ENCODE peak calls at places on chromosomes 12 and 14, in nine cellular contexts. K is stimulated activated CD4-positive, alpha-beta T cell treated with anti-CD3 and anti-CD28 coated beads, Interleukin-2, amount 100 ng/mL, for 48 hours; G is AG10803; S is activated CD4-positive, alpha-beta T cell treated with anti-CD3 and anti-CD28 coated beads, Interleukin-2, amount 50 U/mL, for 4 hours; P is posterior cingulate gyrus; V is left ventricle myocardium inferior; J is HAP-1; A is HEK293T; L is GM18507. I is an unnamed sample.

GRCh38 chr14:37150414-37150813 is 22.0 kb downstream of the SLC25A21 start:
- DNase-seq in K (no peak), G (peak; percentile 55), S (no peak), P (no peak), V (no peak), J (peak; percentile 28), A (peak; percentile 37), L (no peak), I (no peak)

GRCh38 chr14:78598046-78598652 is 428.0 kb downstream of the NRXN3 start:
- DNase-seq in K (peak; percentile 19), G (peak; percentile 49), S (peak; percentile 14), P (peak; percentile 57), V (peak; percentile 17), J (peak; percentile 52), A (peak; percentile 72), L (peak; percentile 32), I (peak; percentile 28)

GRCh38 chr14:65200454-65200853 is 98.1 kb upstream of the MAX start:
- DNase-seq in K (no peak), G (no peak), S (no peak), P (no peak), V (no peak), J (no peak), A (no peak), L (no peak), I (no peak)

GRCh38 chr14:101492716-101493115 is 68.6 kb upstream of the DIO3 start:
- DNase-seq in K (no peak), G (no peak), S (no peak), P (no peak), V (peak; percentile 12), J (no peak), A (no peak), L (no peak), I (no peak)

GRCh38 chr12:4148418-4149056 is 125.0 kb upstream of the CCND2 start:
- DNase-seq in K (no peak), G (no peak), S (peak; percentile 56), P (peak; percentile 38), V (peak; percentile 55), J (no peak), A (no peak), L (no peak), I (peak; percentile 58)

GRCh38 chr12:124506145-124506831 is 61.1 kb downstream of the NCOR2 start:
- DNase-seq in K (no peak), G (peak; percentile 80), S (no peak), P (no peak), V (peak; percentile 86), J (no peak), A (no peak), L (no peak), I (no peak)

GRCh38 chr14:103552011-103552797 is 10.3 kb downstream of the BAG5 start:
- DNase-seq in K (no peak), G (peak; percentile 86), S (no peak), P (no peak), V (peak; percentile 66), J (no peak), A (no peak), L (no peak), I (no peak)

GRCh38 chr14:100711117-100711462 is 15.6 kb upstream of the DLK1 start:
- DNase-seq in K (no peak), G (no peak), S (no peak), P (no peak), V (no peak), J (no peak), A (no peak), L (no peak), I (no peak)

GRCh38 chr14:101482066-101482465 is 79.2 kb upstream of the DIO3 start:
- DNase-seq in K (no peak), G (no peak), S (no peak), P (no peak), V (no peak), J (no peak), A (no peak), L (no peak), I (no peak)

GRCh38 chr12:38983117-38983571 is 77.8 kb upstream of the CPNE8 start:
- DNase-seq in K (no peak), G (peak; percentile 0), S (no peak), P (no peak), V (no peak), J (no peak), A (no peak), L (no peak), I (no peak)

GRCh38 chr14:77457115-77457521 is 283 bp downstream of the VIPAS39 start:
- DNase-seq in K (no peak), G (peak; percentile 29), S (no peak), P (no peak), V (no peak), J (no peak), A (no peak), L (no peak), I (no peak)

GRCh38 chr14:63881926-63882325 is 29.1 kb downstream of the SYNE2 start:
- DNase-seq in K (no peak), G (no peak), S (no peak), P (no peak), V (no peak), J (no peak), A (no peak), L (no peak), I (no peak)

GRCh38 chr12:24135158-24135850 is 185.8 kb upstream of the SOX5 start:
- DNase-seq in K (no peak), G (no peak), S (no peak), P (no peak), V (no peak), J (no peak), A (no peak), L (no peak), I (no peak)

GRCh38 chr14:84397621-84398020 is 1132.3 kb upstream of the FLRT2 start:
- DNase-seq in K (no peak), G (no peak), S (no peak), P (no peak), V (no peak), J (peak; percentile 92), A (no peak), L (no peak), I (no peak)

GRCh38 chr14:59321184-59321952 is 132.9 kb downstream of the DAAM1 start:
- DNase-seq in K (no peak), G (peak; percentile 70), S (no peak), P (no peak), V (no peak), J (peak; percentile 32), A (no peak), L (no peak), I (no peak)

GRCh38 chr12:58408516-58408915 is 467.1 kb downstream of the ATP23 start:
- DNase-seq in K (no peak), G (peak; percentile 63), S (no peak), P (no peak), V (no peak), J (no peak), A (no peak), L (no peak), I (no peak)

GRCh38 chr12:131865196-131865875 is 29.1 kb upstream of the ULK1 start:
- DNase-seq in K (no peak), G (no peak), S (no peak), P (no peak), V (no peak), J (no peak), A (no peak), L (no peak), I (no peak)

GRCh38 chr12:131784909-131785762 is 43.1 kb upstream of the MMP17 start:
- DNase-seq in K (no peak), G (peak; percentile 58), S (no peak), P (no peak), V (no peak), J (peak; percentile 76), A (no peak), L (no peak), I (no peak)